ENCODE peak calls at places on chromosomes 13 and 19, in five cellular contexts. U is C1 segment of cervical spinal cord; E is stimulated activated CD4-positive, alpha-beta T cell treated with anti-CD3 and anti-CD28 coated beads, Interleukin-15, amount 100 ng/mL, for 1 hour; W is stimulated activated CD8-positive, alpha-beta memory T cell treated with anti-CD3 and anti-CD28 coated beads, Interleukin-15, amount 100 ng/mL, for 1 hour; C is AG04450. K is an unnamed sample.

GRCh38 chr13:24511824-24512207 is 762 bp downstream of the PARP4 start:
- DNase-seq in U (no peak), E (no peak), W (no peak), C (no peak), K (no peak)

GRCh38 chr19:29285878-29286277 is 72.9 kb upstream of the UQCRFS1 start:
- DNase-seq in U (peak; percentile 23), E (no peak), W (no peak), C (no peak), K (peak; percentile 4)

GRCh38 chr19:46574533-46574932 is 26.6 kb upstream of the CALM3 start:
- DNase-seq in U (no peak), E (peak; percentile 23), W (no peak), C (no peak), K (no peak)

GRCh38 chr13:113967206-113967720 is 6.6 kb downstream of the C13orf46 start:
- DNase-seq in U (no peak), E (no peak), W (no peak), C (no peak), K (no peak)

GRCh38 chr13:25214371-25215252 is 42.5 kb upstream of the AMER2 start:
- DNase-seq in U (no peak), E (no peak), W (no peak), C (no peak), K (no peak)

GRCh38 chr13:95643471-95643813 is 1.1 kb downstream of the DZIP1 start:
- DNase-seq in U (peak; percentile 54), E (no peak), W (no peak), C (no peak), K (no peak)

GRCh38 chr19:12400618-12401502 is at the start of gene ZNF799:
- DNase-seq in U (peak; percentile 95), E (peak; percentile 70), W (peak; percentile 63), C (peak; percentile 79), K (peak; percentile 85)

GRCh38 chr13:59394526-59394925 is 769.2 kb downstream of the DIAPH3 start:
- DNase-seq in U (no peak), E (no peak), W (no peak), C (no peak), K (no peak)

GRCh38 chr19:11196406-11197287 is 698 bp downstream of the KANK2 start:
- DNase-seq in U (no peak), E (no peak), W (no peak), C (no peak), K (no peak)

GRCh38 chr13:73981595-73981994 is 152.6 kb downstream of the KLF12 start:
- DNase-seq in U (no peak), E (no peak), W (no peak), C (no peak), K (no peak)

GRCh38 chr19:45423033-45423588 is 606 bp downstream of the ERCC1 start:
- DNase-seq in U (no peak), E (peak; percentile 69), W (peak; percentile 76), C (no peak), K (no peak)

GRCh38 chr13:74305876-74306275 is 171.7 kb upstream of the KLF12 start:
- DNase-seq in U (no peak), E (no peak), W (no peak), C (no peak), K (no peak)

GRCh38 chr13:50668882-50669281 is 174.6 kb downstream of the DLEU7 start:
- DNase-seq in U (peak; percentile 80), E (no peak), W (no peak), C (no peak), K (no peak)

GRCh38 chr19:48248081-48248833 is 7.5 kb downstream of the CARD8 start:
- DNase-seq in U (no peak), E (no peak), W (no peak), C (no peak), K (no peak)

GRCh38 chr19:10270180-10270615 is 722 bp upstream of the ICAM1 start:
- DNase-seq in U (no peak), E (no peak), W (no peak), C (no peak), K (peak; percentile 94)

GRCh38 chr13:20178156-20178555 is 14.6 kb downstream of the GJB2 start:
- DNase-seq in U (no peak), E (no peak), W (no peak), C (no peak), K (no peak)

GRCh38 chr13:71867101-71867814 is at the start of gene DACH1:
- DNase-seq in U (no peak), E (no peak), W (no peak), C (no peak), K (peak; percentile 96)

GRCh38 chr13:53198017-53198416 is 169.4 kb downstream of the OLFM4 start:
- DNase-seq in U (no peak), E (no peak), W (no peak), C (no peak), K (no peak)

GRCh38 chr19:42548545-42548944 is 20.3 kb upstream of the CEACAM1 start:
- DNase-seq in U (no peak), E (no peak), W (no peak), C (no peak), K (no peak)